ENCODE peak calls at places on chromosomes 3 and 15, in seven cellular contexts. Y, J, H, A, C, X and O are unnamed samples.

GRCh38 chr15:63362196-63362595 is 19.4 kb downstream of the CA12 start:
- DNase-seq in Y (no peak), J (no peak), H (peak; percentile 78), A (no peak), C (no peak), X (no peak), O (no peak)

GRCh38 chr3:183692436-183692835 is 5.2 kb upstream of the YEATS2 start:
- DNase-seq in Y (no peak), J (no peak), H (no peak), A (no peak), C (no peak), X (no peak), O (no peak)

GRCh38 chr15:85044251-85044853 is 62.7 kb downstream of the PDE8A start:
- DNase-seq in Y (peak; percentile 58), J (peak; percentile 21), H (no peak), A (peak; percentile 31), C (no peak), X (no peak), O (no peak)

GRCh38 chr3:69983546-69984265 is 15.8 kb upstream of the SAMMSON start:
- DNase-seq in Y (no peak), J (no peak), H (no peak), A (no peak), C (no peak), X (no peak), O (no peak)

GRCh38 chr3:123285066-123285465 is 83.3 kb downstream of the SEC22A start:
- DNase-seq in Y (no peak), J (no peak), H (no peak), A (no peak), C (no peak), X (no peak), O (no peak)

GRCh38 chr3:124974691-124975090 is 40.1 kb upstream of the MUC13 start:
- DNase-seq in Y (no peak), J (no peak), H (no peak), A (no peak), C (no peak), X (no peak), O (no peak)

GRCh38 chr15:74176262-74177208 is 3.0 kb downstream of the ISLR start:
- DNase-seq in Y (no peak), J (no peak), H (no peak), A (no peak), C (no peak), X (no peak), O (no peak)

GRCh38 chr3:87164245-87164644 is 62.9 kb upstream of the CHMP2B start:
- DNase-seq in Y (no peak), J (no peak), H (no peak), A (no peak), C (no peak), X (no peak), O (no peak)

GRCh38 chr3:126433496-126434263 is 39.0 kb downstream of the CFAP100 start:
- DNase-seq in Y (no peak), J (no peak), H (no peak), A (no peak), C (no peak), X (no peak), O (no peak)

GRCh38 chr3:115792206-115792955 is 169.1 kb downstream of the GAP43 start:
- DNase-seq in Y (no peak), J (peak; percentile 10), H (no peak), A (peak; percentile 11), C (no peak), X (no peak), O (no peak)

GRCh38 chr15:85582719-85583089 is 202.3 kb downstream of the AKAP13 start:
- DNase-seq in Y (no peak), J (peak; percentile 30), H (peak; percentile 69), A (peak; percentile 53), C (peak; percentile 36), X (peak; percentile 37), O (no peak)

GRCh38 chr3:158103131-158103955 is 2.9 kb downstream of the SHOX2 start:
- DNase-seq in Y (no peak), J (no peak), H (no peak), A (no peak), C (no peak), X (no peak), O (no peak)

GRCh38 chr3:18440053-18440768 is 15.1 kb upstream of the SATB1 start:
- DNase-seq in Y (no peak), J (no peak), H (no peak), A (no peak), C (no peak), X (no peak), O (no peak)

GRCh38 chr15:93506646-93507045 is 417.6 kb upstream of the RGMA start:
- DNase-seq in Y (no peak), J (no peak), H (no peak), A (no peak), C (no peak), X (no peak), O (no peak)

GRCh38 chr3:56990295-56991015 is 70.0 kb upstream of the SPATA12 start:
- DNase-seq in Y (no peak), J (no peak), H (no peak), A (no peak), C (no peak), X (no peak), O (no peak)

GRCh38 chr3:191959876-191960418 is 499.0 kb downstream of the PYDC2 start:
- DNase-seq in Y (no peak), J (no peak), H (no peak), A (no peak), C (no peak), X (no peak), O (no peak)

GRCh38 chr3:134441321-134441720 is 44.5 kb downstream of the ANAPC13 start:
- DNase-seq in Y (no peak), J (no peak), H (no peak), A (no peak), C (no peak), X (no peak), O (no peak)

GRCh38 chr3:113269661-113270060 is 58.3 kb downstream of the BOC start:
- DNase-seq in Y (no peak), J (no peak), H (no peak), A (no peak), C (no peak), X (no peak), O (no peak)

GRCh38 chr15:29612096-29612495 is 210.2 kb downstream of the TJP1 start:
- DNase-seq in Y (no peak), J (no peak), H (no peak), A (no peak), C (no peak), X (no peak), O (no peak)

GRCh38 chr15:43912991-43913927 is 86.5 kb downstream of the WDR76 start:
- DNase-seq in Y (no peak), J (no peak), H (no peak), A (no peak), C (no peak), X (no peak), O (no peak)

GRCh38 chr15:56428821-56429458 is 36.0 kb downstream of the MNS1 start:
- DNase-seq in Y (peak; percentile 52), J (no peak), H (no peak), A (no peak), C (no peak), X (no peak), O (no peak)

GRCh38 chr3:129034650-129035049 is 25.9 kb upstream of the GP9 start:
- DNase-seq in Y (no peak), J (no peak), H (no peak), A (no peak), C (no peak), X (no peak), O (no peak)

GRCh38 chr15:78996876-78997275 is 52.0 kb upstream of the CTSH start:
- DNase-seq in Y (no peak), J (no peak), H (no peak), A (no peak), C (no peak), X (no peak), O (no peak)

GRCh38 chr15:78937132-78937739 is 7.6 kb downstream of the CTSH start:
- DNase-seq in Y (no peak), J (no peak), H (no peak), A (no peak), C (no peak), X (no peak), O (no peak)

GRCh38 chr15:70762469-70763119 is 764 bp downstream of the UACA start:
- DNase-seq in Y (peak; percentile 45), J (no peak), H (peak; percentile 56), A (no peak), C (no peak), X (no peak), O (no peak)

GRCh38 chr3:177948716-177949422 is 587.4 kb upstream of the KCNMB2 start:
- DNase-seq in Y (no peak), J (no peak), H (no peak), A (no peak), C (no peak), X (no peak), O (no peak)

GRCh38 chr15:81160312-81161214 is 26.5 kb downstream of the CFAP161 start:
- DNase-seq in Y (peak; percentile 45), J (no peak), H (no peak), A (no peak), C (no peak), X (no peak), O (no peak)

GRCh38 chr3:112464264-112464663 is 35.0 kb downstream of the BTLA start:
- DNase-seq in Y (peak; percentile 16), J (no peak), H (no peak), A (no peak), C (no peak), X (no peak), O (no peak)

GRCh38 chr3:120641696-120642246 is 40.3 kb downstream of the HGD start:
- DNase-seq in Y (no peak), J (no peak), H (no peak), A (no peak), C (no peak), X (no peak), O (no peak)